ENCODE peak calls at places on chromosomes 1 and 21, in six cellular contexts. O is esophagus muscularis mucosa, T is pancreas, N is adrenal gland, P is A549, V is K562. G is an unnamed sample. For H3K4me1 and H3K9me3, the result is how much of the 10 kb centered on the place peaks cover.

GRCh38 chr1:7253118-7253480 is 467.8 kb downstream of the CAMTA1 start:
- DNase-seq in O (peak), P (no peak), V (no peak), N (no peak), T (no peak), G (no peak)

GRCh38 chr21:42218836-42219605 is at the start of gene ABCG1:
- DNase-seq in O (no peak), N (peak), V (no peak), T (peak), P (peak), G (peak)

GRCh38 chr1:96688737-96689136 is 32.8 kb upstream of the PTBP2 start:
- DNase-seq in T (no peak), P (no peak), V (no peak), N (no peak), O (no peak), G (no peak)

GRCh38 chr1:48851638-48852037 is 74.9 kb upstream of the BEND5 start:
- DNase-seq in N (no peak), T (no peak), O (no peak), V (no peak), P (no peak), G (peak)

GRCh38 chr1:222325506-222325905 is 222.4 kb downstream of the HHIPL2 start:
- DNase-seq in O (peak), V (no peak), T (no peak), N (no peak), P (no peak), G (no peak)

GRCh38 chr1:64515427-64515826 is 45.5 kb downstream of the CACHD1 start:
- DNase-seq in V (no peak), T (no peak), N (peak), P (no peak), O (no peak), G (no peak)

GRCh38 chr1:179080866-179081695 is 789 bp upstream of the TOR3A start:
- DNase-seq in V (peak), N (no peak), T (no peak), P (no peak), O (no peak), G (no peak)

GRCh38 chr21:21226472-21226871 is 228.3 kb downstream of the NCAM2 start:
- DNase-seq in V (no peak), N (no peak), O (no peak), T (no peak), P (no peak), G (no peak)

GRCh38 chr1:90840323-90840722 is 123.2 kb upstream of the BARHL2 start:
- DNase-seq in V (no peak), N (no peak), O (no peak), T (no peak), P (no peak), G (no peak)

GRCh38 chr1:150065184-150065871 is 2.2 kb upstream of the VPS45 start:
- DNase-seq in P (no peak), N (peak), O (no peak), V (peak), T (no peak), G (peak)
- TF ChIP-seq CTCF in P (no peak), N (no peak), O (no peak), V (no peak), T (no peak), G (no peak)

DNA sequence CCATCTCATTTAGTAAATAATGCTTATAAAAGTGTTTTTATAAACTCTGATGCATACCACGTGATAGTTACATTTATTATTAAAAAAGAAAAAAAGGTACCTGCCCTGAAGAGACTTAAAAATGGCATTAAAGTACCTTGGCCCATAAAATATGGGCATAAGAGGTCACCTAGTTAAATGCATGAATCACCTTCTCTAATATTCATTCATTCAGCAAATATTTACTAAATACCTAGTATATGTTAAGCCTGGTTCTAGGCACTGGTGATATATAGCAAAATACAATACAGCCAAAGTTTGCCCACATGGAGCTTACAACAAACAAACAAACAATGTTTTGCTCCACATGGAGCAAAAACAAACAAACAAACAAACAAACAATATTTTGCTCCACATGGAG is 87.0 kb downstream of the SCMH1 start:
- DNase-seq in P (no peak), O (no peak), T (no peak), V (no peak), N (no peak), G (no peak)
- H3K4me1 ChIP-seq in P (half or more), O (half or more), T (under half), V (under half), N (under half), G (half or more)

DNA sequence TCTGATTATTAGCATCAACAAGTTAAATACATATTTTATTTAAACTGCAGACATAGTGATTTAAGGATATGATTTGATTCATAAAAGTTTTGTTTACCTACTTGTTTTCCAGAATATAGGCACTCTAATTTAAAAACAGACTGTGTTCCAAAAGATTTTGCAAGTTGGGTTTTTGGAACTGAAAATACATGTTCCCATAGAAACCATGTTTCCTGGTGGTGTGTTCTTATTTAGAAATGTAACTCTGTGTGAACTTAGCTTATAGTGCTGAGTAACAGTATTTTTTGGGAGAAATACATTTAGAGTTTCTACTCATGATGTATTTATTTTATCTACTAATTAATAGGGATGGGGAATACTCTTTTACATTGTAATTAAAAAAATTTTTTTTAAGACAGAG is 21.8 kb downstream of the USP25 start:
- DNase-seq in V (no peak), P (no peak), N (no peak), O (no peak), T (no peak), G (no peak)
- H3K9me3 ChIP-seq in V (under half), P (under half), N (under half), O (under half), T (under half), G (under half)

DNA sequence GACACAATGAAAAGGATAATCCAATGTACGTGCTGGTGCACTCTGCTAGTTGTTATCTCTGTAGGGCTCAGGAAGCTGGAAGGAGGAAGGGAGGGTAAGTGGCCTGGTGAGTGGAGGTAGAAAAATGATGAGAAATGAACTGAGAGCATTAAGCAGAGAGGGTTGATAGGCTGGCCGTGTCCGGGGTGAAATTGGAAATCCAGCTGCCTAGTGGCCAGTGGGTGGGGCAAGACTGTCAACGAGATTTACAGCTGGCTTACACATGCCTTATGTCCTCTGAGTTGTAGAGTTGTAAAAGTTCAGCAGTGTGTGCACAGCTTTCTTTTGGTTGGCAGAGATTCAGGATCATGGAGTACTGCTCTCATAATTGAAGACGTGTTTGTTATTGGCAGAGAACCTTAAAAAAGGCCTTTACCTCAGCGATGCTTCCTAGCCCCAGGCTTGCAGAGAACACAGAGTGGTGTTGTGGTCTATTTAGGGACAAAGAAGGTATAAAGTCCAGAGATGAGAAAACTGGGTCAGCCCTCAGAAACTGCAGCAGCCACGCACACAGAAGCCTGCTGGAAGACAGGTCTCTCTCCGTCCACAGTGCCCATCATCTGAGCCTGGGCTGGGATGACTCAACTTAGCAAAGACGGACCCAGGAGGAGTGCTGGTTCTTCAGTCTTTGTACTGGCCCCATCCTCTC is 132.4 kb downstream of the EDEM3 start:
- DNase-seq in N (peak), T (no peak), V (no peak), P (no peak), O (peak), G (peak)
- TF ChIP-seq CTCF in N (no peak), T (no peak), V (no peak), P (no peak), O (no peak), G (no peak)

GRCh38 chr1:19845166-19845954 is 30.3 kb upstream of the RNF186 start:
- DNase-seq in V (no peak), T (no peak), P (no peak), O (no peak), N (peak), G (no peak)

GRCh38 chr1:19852036-19852435 is 30.2 kb upstream of the OTUD3 start:
- DNase-seq in N (no peak), O (no peak), P (no peak), V (no peak), T (no peak), G (no peak)

GRCh38 chr1:19844726-19845125 is 29.6 kb upstream of the RNF186 start:
- DNase-seq in T (no peak), N (peak), V (no peak), P (no peak), O (no peak), G (no peak)

GRCh38 chr1:19846338-19846737 is 31.3 kb upstream of the RNF186 start:
- DNase-seq in V (no peak), T (no peak), O (peak), N (no peak), P (no peak), G (no peak)
- H3K4me1 ChIP-seq in V (under half), T (under half), O (under half), N (under half), P (under half), G (under half)

GRCh38 chr1:227632325-227632724 is 69.0 kb downstream of the ZNF678 start:
- DNase-seq in P (no peak), V (no peak), N (no peak), T (no peak), O (peak), G (no peak)

DNA sequence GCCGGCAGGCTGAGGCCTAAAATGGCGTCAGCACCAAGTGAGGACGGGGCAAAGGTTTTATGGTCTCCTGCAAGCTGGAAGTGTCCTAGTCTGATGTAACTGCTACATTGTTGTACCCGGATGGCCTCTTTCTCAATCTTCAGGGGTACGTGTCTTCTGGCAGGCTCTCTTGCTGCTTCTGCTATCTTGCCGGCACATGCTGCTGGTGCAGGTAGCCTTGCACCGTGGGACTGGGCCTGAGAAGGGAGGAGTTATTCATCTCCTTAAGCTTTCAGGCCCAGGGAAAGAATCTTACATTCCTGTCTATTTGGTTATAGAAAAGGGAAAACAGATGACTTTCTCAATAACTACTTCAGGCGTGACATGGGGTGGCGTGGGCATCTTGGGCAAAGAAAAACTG is 72.2 kb downstream of the ZNF678 start:
- DNase-seq in O (no peak), V (no peak), P (no peak), N (no peak), T (no peak), G (no peak)
- H3K9me3 ChIP-seq in O (under half), V (under half), P (half or more), N (under half), T (under half), G (under half)

G was measured in cardiac muscle cell.